ENCODE peak calls at places on chromosome 14, in six cellular contexts. P is A549; M is left ventricle myocardium superior; X is activated CD4-positive, alpha-beta T cell treated with anti-CD3 and anti-CD28 coated beads, Interleukin-2, amount 10 ng/mL, durations not matched to agents 7 days and 5 days; B is adrenal gland; Z is COR-L47. D is an unnamed sample.

GRCh38 chr14:52551696-52552062 is 626 bp downstream of the TXNDC16 start:
- DNase-seq in P (peak), M (no peak), X (no peak), B (no peak), Z (no peak), D (no peak)

GRCh38 chr14:90788031-90788430 is 28.2 kb downstream of the TTC7B start:
- DNase-seq in P (no peak), M (no peak), X (no peak), B (no peak), Z (no peak), D (no peak)

GRCh38 chr14:41785696-41786095 is 179.0 kb downstream of the LRFN5 start:
- DNase-seq in P (peak), M (no peak), X (no peak), B (no peak), Z (peak), D (no peak)

GRCh38 chr14:105092124-105092911 is 27.1 kb upstream of the GPR132 start:
- DNase-seq in P (peak), M (peak), X (no peak), B (no peak), Z (no peak), D (no peak)

GRCh38 chr14:68913516-68913915 is 65.6 kb downstream of the ACTN1 start:
- DNase-seq in P (no peak), M (no peak), X (no peak), B (no peak), Z (no peak), D (no peak)

GRCh38 chr14:72513994-72514659 is 379.8 kb downstream of the DPF3 start:
- DNase-seq in P (peak), M (no peak), X (peak), B (no peak), Z (peak), D (peak)

GRCh38 chr14:35287481-35288013 is 4.6 kb upstream of the PSMA6 start:
- DNase-seq in P (no peak), M (no peak), X (no peak), B (no peak), Z (no peak), D (no peak)

GRCh38 chr14:60721331-60722162 is 2.6 kb downstream of the SIX4 start:
- DNase-seq in P (peak), M (peak), X (peak), B (peak), Z (peak), D (no peak)

GRCh38 chr14:45679852-45680251 is 426.9 kb upstream of the MIS18BP1 start:
- DNase-seq in P (peak), M (no peak), X (no peak), B (no peak), Z (no peak), D (peak)

GRCh38 chr14:105989746-105990302 is 463.4 kb downstream of the TMEM121 start:
- DNase-seq in P (no peak), M (no peak), X (no peak), B (no peak), Z (no peak), D (no peak)

GRCh38 chr14:49363926-49364751 is 222.0 kb downstream of the RPS29 start:
- DNase-seq in P (no peak), M (no peak), X (no peak), B (no peak), Z (no peak), D (no peak)

GRCh38 chr14:68651652-68652432 is 141.0 kb downstream of the ZFP36L1 start:
- DNase-seq in P (no peak), M (no peak), X (no peak), B (no peak), Z (no peak), D (peak)

GRCh38 chr14:58954052-58954451 is 234.4 kb upstream of the DAAM1 start:
- DNase-seq in P (no peak), M (no peak), X (no peak), B (no peak), Z (no peak), D (no peak)

GRCh38 chr14:24274101-24274543 is 2.7 kb upstream of the RABGGTA start:
- DNase-seq in P (no peak), M (no peak), X (peak), B (no peak), Z (no peak), D (peak)

GRCh38 chr14:94317259-94317658 is 5.9 kb downstream of the SERPINA6 start:
- DNase-seq in P (no peak), M (peak), X (no peak), B (no peak), Z (no peak), D (peak)

D was measured in retinal pigment epithelial cell.